ENCODE peak calls at places on chromosomes 4 and X, in five cellular contexts. C, H, A, R and Z are unnamed samples.

GRCh38 chr4:74418063-74418670 is 26.8 kb upstream of the AREG start:
- DNase-seq in H (no peak), R (no peak), A (no peak), C (no peak), Z (peak)

GRCh38 chr4:143768007-143768591 is 67.6 kb upstream of the FREM3 start:
- DNase-seq in R (no peak), H (no peak), C (no peak), A (no peak), Z (no peak)

GRCh38 chr4:139142980-139143379 is 34.0 kb downstream of the ELF2 start:
- DNase-seq in H (no peak), C (no peak), R (no peak), A (no peak), Z (no peak)

GRCh38 chr4:118920247-118920646 is 31.6 kb downstream of the SYNPO2 start:
- DNase-seq in A (no peak), H (no peak), R (no peak), C (no peak), Z (no peak)

GRCh38 chrX:72274526-72274925 is 2.5 kb downstream of the RPS4X start:
- DNase-seq in A (no peak), R (no peak), H (no peak), C (no peak), Z (no peak)

GRCh38 chrX:1486177-1486576 is 33.5 kb upstream of the ASMTL start:
- DNase-seq in R (no peak), A (no peak), H (no peak), C (no peak), Z (no peak)

GRCh38 chr4:149754526-149754925 is 61.1 kb downstream of the IQCM start:
- DNase-seq in A (no peak), C (no peak), R (no peak), H (no peak), Z (no peak)

GRCh38 chrX:71143508-71143907 is 1.1 kb upstream of the NLGN3 start:
- DNase-seq in C (no peak), H (no peak), A (no peak), R (no peak), Z (no peak)

GRCh38 chrX:67555578-67556203 is 11.9 kb downstream of the AR start:
- DNase-seq in R (peak), A (no peak), H (peak), C (peak), Z (peak)

GRCh38 chr4:151674804-151675290 is 86.0 kb downstream of the GATB start:
- DNase-seq in A (no peak), H (no peak), R (peak), C (no peak), Z (no peak)

GRCh38 chrX:55640854-55641253 is 17.7 kb downstream of the FOXR2 start:
- DNase-seq in H (no peak), C (no peak), R (no peak), A (peak), Z (no peak)

DNA sequence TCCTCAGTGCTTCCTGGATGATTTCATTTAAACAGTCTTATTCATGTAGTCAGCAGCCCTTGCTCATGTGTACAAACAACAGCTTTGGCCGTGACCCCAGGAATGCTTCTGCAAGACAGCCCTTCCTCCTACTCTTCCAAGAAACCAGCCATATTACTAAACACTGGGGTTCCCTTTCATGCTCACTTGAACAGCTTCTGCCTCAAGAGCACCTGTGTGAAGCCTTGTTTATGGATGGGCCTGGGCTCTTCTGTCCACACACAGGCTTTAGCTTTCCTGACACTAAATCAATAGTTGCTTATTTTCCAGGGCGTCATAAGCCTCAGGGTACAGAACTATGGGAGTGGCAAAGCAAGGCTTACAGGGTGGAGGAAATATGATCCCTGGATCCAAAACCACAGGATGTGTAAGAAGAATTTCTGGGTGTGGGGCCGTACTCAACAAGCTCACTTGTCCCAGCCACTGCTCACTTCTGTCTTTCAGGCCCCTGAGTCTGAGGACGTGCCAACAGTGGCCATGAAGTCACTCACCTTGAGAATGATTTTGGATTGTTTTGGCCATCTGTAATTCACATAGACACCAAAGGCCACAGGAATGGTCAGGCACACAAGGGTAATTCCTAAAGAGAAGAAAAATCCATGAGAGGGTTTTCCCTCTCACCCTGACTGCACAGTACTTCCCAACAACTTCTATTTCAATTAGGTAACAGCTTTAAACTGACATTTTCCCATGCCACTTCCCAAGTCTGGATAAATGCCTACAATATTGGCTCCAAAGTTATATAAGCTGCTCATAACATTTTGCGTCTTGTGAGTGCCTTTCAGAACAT is 17.7 kb downstream of the SLC10A6 start:
- DNase-seq in C (no peak), H (peak), A (no peak), R (no peak), Z (peak)
- TF ChIP-seq JUNB in C (no peak), H (no peak), A (no peak), R (no peak), Z (no peak)

GRCh38 chrX:65528293-65528692 is 6.3 kb downstream of the LAS1L start:
- DNase-seq in A (no peak), R (no peak), C (no peak), H (no peak), Z (no peak)

GRCh38 chrX:65524139-65524538 is 10.4 kb downstream of the LAS1L start:
- DNase-seq in A (no peak), H (no peak), C (no peak), R (no peak), Z (no peak)

GRCh38 chrX:65534450-65535292 is at the start of gene LAS1L:
- DNase-seq in H (peak), A (peak), R (peak), C (peak), Z (peak)

GRCh38 chrX:65532016-65532415 is 2.6 kb downstream of the LAS1L start:
- DNase-seq in C (no peak), H (no peak), R (no peak), A (no peak), Z (no peak)

DNA sequence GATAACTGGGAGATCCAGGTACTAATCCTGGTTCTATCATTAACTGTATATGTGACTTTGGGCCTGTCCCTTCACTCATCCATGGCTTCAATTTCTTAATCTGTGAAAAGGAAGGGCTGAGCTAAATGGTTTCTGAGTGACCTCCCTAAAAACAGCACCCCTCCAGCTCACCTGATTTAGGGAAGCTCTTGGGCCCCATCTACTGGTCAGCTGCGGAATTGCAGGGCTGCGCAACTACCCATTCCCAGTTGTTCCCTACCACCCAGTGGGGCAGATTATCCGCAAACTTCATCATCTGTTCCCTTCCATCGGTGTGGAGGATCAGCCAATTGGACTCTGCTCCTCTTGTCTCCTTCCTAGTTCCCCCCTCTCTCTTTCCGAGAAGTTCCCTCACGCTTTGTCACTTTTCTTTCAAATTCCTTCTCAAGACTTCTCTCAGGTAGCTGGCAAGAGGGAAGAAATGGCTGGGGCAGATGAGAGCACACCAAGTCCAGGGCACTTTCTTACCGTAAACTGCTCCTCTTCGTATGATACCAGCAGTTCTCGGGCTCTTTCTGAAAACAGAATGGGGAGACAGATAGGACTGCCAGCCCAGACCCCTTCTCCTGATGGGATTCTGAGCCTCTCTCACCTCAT is 5.8 kb downstream of the LAS1L start:
- DNase-seq in H (no peak), C (peak), A (no peak), R (peak), Z (peak)
- TF ChIP-seq JUNB in H (no peak), C (no peak), A (no peak), R (no peak), Z (no peak)

DNA sequence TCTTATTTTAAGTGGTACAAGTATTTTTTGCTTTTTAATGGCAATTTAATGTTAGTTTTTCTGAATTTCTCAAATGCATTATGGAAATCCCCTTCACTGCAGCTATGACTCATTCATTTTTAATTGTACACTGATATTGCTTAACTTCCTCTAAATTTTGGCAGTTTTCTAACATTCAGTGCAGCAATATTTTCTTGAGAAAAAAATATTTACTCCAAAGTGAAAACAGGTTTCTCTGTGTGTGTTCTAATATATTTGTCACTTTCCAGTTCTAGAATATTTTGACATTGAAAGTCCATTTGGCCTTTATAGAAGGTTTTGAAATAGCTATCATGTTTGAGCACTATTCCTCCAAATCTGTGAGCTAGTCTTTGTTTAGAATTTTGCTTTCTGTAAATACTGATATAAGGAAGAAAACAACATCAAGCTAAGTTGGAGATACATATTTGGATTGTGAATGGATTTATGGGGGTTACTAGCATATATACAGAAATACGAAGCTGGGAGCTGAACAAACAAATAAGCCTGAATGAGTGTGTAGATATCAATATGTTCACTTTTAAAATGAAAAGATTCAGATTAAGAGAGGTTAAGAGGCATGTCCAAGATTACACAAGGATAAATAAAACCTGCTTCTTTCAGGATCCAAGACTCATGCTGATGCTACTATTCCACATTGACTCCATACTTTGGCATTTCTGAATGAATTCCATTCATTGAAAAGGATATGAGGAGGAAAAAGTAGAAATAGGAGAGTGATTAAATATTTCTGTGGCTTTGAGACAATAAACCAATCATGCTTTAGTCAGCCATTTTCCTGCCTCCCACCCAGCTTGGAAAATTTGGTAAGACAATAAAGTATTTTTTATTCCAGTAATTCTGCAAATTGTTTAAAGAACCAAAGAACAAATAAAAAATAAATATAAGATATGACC is 57.4 kb upstream of the SLIT2 start:
- DNase-seq in A (no peak), C (no peak), H (no peak), R (no peak), Z (no peak)
- TF ChIP-seq JUNB in A (no peak), C (no peak), H (no peak), R (no peak), Z (no peak)

GRCh38 chrX:140701480-140701879 is 8.1 kb upstream of the LINC00632 start:
- DNase-seq in C (no peak), A (no peak), R (peak), H (no peak), Z (peak)
- TF ChIP-seq JUNB in C (no peak), A (no peak), R (no peak), H (no peak), Z (no peak)

GRCh38 chr4:89294583-89295244 is 12.9 kb downstream of the GPRIN3 start:
- DNase-seq in R (no peak), H (no peak), A (no peak), C (no peak), Z (no peak)
- TF ChIP-seq JUNB in R (no peak), H (no peak), A (no peak), C (no peak), Z (no peak)

DNA sequence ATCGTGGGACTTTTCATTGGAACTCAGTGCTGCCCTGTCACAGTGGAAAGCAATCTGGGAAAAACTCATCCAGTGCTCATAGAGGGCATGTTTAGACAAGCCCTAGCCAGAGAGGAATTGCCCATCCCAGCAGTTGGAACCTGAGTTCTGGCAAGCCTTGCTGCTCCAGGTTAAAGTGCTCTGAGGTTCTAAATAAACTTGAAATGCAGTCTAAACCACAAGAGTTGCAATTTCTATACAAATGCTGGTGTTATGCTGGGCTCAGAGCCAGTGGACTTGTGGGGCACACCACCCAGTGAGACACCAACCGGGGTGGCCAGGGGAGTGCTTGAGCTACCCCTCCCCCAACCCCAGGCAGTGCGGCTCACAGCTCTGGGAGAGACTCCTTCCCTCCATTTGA is 142.8 kb upstream of the PPP1R2C start:
- DNase-seq in C (no peak), H (no peak), A (no peak), R (no peak), Z (no peak)
- TF ChIP-seq JUNB in C (no peak), H (no peak), A (no peak), R (no peak), Z (no peak)